ENCODE peak calls at places on chromosomes 7 and 10, in seven cellular contexts. R is transverse colon; T is fibroblast of lung; J is testis; E is tibial nerve; H is CD4-positive, CD25-positive, alpha-beta regulatory T cell; Y is esophagus squamous epithelium. Z is an unnamed sample. For H3K4me1, the result is how much of the 10 kb centered on the place peaks cover.

GRCh38 chr7:157849726-157850125 is 512.9 kb downstream of the DNAJB6 start:
- DNase-seq in T (no peak), R (no peak), J (no peak), H (no peak), E (no peak), Y (no peak), Z (no peak)

GRCh38 chr7:4225352-4225751 is 456.7 kb upstream of the FOXK1 start:
- DNase-seq in H (no peak), J (no peak), T (no peak), E (no peak), Y (no peak), R (no peak), Z (no peak)

GRCh38 chr7:50939026-50939425 is 156.3 kb upstream of the GRB10 start:
- DNase-seq in R (no peak), E (no peak), Y (no peak), H (no peak), T (peak), J (no peak), Z (no peak)

GRCh38 chr7:96837583-96837982 is 127.9 kb upstream of the SEM1 start:
- DNase-seq in T (no peak), R (no peak), H (peak), Y (no peak), E (no peak), J (no peak), Z (no peak)

GRCh38 chr7:66641526-66641871 is 12.8 kb downstream of the KCTD7 start:
- DNase-seq in Y (no peak), T (no peak), J (no peak), R (no peak), H (no peak), E (no peak), Z (no peak)

GRCh38 chr10:107277591-107277990 is 113.1 kb upstream of the SORCS1 start:
- DNase-seq in H (no peak), T (no peak), E (no peak), Y (no peak), R (no peak), J (no peak), Z (no peak)

GRCh38 chr10:114491419-114491818 is 87.1 kb upstream of the AFAP1L2 start:
- DNase-seq in H (no peak), T (peak), E (peak), R (no peak), J (no peak), Y (no peak), Z (no peak)

GRCh38 chr7:13551503-13551902 is 438.0 kb downstream of the ETV1 start:
- DNase-seq in E (no peak), J (no peak), H (no peak), T (peak), Y (no peak), R (no peak), Z (no peak)

GRCh38 chr7:84722734-84723133 is 464.1 kb downstream of the SEMA3D start:
- DNase-seq in Y (no peak), H (no peak), R (no peak), E (no peak), J (no peak), T (no peak), Z (no peak)

GRCh38 chr7:140333209-140333608 is 65.1 kb downstream of the SLC37A3 start:
- DNase-seq in J (no peak), Y (no peak), H (no peak), R (peak), E (no peak), T (no peak), Z (no peak)

GRCh38 chr10:121438320-121438719 is 159.9 kb downstream of the FGFR2 start:
- DNase-seq in H (no peak), E (no peak), R (no peak), J (no peak), Y (no peak), T (peak), Z (no peak)

GRCh38 chr7:25613912-25614311 is 385.6 kb upstream of the NPVF start:
- DNase-seq in Y (no peak), H (no peak), R (no peak), E (no peak), T (no peak), J (no peak), Z (no peak)

GRCh38 chr10:98404571-98405396 is 10.2 kb downstream of the PYROXD2 start:
- DNase-seq in R (no peak), H (no peak), T (peak), Y (no peak), J (no peak), E (no peak), Z (no peak)

GRCh38 chr10:33643042-33643441 is 308.6 kb upstream of the NRP1 start:
- DNase-seq in R (no peak), Y (no peak), J (no peak), E (no peak), T (peak), H (no peak), Z (no peak)

GRCh38 chr10:85679061-85679460 is 687.5 kb downstream of the GRID1 start:
- DNase-seq in E (no peak), H (no peak), T (no peak), R (no peak), J (no peak), Y (no peak), Z (no peak)

GRCh38 chr7:51316666-51317581 is at the start of gene COBL:
- DNase-seq in E (no peak), Y (no peak), R (peak), H (no peak), T (peak), J (peak), Z (no peak)

GRCh38 chr7:41107330-41107937 is 595.5 kb downstream of the INHBA start:
- DNase-seq in T (peak), J (no peak), R (no peak), H (no peak), E (no peak), Y (no peak), Z (no peak)

DNA sequence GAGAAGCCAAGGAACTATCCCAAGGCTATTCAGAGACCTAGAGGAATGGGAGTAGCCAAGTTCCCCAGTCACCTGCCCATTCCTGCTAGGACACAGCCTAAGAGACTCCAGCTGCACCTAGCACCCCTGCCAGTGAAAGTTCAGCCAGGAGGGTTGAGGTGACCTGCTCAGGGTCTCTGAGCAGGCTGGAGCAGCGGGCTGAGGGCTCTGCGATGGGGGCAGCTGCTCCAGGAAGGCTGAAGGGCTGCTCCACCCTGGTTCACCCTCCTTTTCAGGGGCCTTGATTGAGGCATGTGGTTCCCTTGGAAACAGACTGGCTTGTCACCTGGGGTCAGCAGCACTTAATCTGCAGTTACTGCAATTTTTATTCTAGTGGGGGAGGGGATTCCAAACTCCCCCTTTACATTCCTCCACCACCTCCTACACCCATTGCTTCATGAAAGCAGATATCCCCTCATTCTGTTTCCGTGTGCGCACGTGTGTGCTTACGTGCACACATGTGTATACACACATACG is 85.3 kb upstream of the UNC5B start:
- DNase-seq in R (no peak), J (no peak), H (no peak), Y (no peak), T (no peak), E (no peak), Z (no peak)
- H3K4me1 ChIP-seq in R (under half), J (under half), H (under half), Y (under half), T (under half), E (under half), Z (under half)

GRCh38 chr10:1058017-1058416 is 1.8 kb downstream of the WDR37 start:
- DNase-seq in H (no peak), R (no peak), E (no peak), Y (no peak), T (no peak), J (no peak), Z (peak)
- H3K4me3 ChIP-seq in H (peak), R (no peak), E (no peak), Y (no peak), T (peak), J (no peak), Z (no peak)

DNA sequence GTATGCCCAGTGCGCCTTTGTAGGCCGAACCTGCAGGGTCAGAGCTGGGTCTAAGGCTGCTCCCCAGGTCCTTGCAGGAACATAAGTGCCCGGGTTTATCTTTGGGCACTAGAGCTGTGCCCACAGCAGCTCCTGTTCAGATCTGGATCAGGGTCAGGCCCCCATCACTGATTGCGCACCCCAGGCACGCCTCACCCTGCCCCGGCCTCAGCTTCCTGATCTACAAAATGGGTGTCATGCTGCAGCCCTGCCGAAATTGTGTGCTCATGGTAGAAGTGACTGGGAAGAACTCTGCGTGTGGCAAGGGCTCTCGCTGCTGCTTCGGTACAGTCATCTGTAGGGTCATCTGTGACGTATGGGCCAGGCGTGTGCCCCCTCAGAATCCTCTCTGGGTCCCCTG is 100.7 kb downstream of the GRK5 start:
- DNase-seq in T (no peak), J (no peak), H (no peak), Y (no peak), E (no peak), R (no peak), Z (no peak)
- H3K4me1 ChIP-seq in T (under half), J (under half), H (half or more), Y (half or more), E (under half), R (under half), Z (under half)

DNA sequence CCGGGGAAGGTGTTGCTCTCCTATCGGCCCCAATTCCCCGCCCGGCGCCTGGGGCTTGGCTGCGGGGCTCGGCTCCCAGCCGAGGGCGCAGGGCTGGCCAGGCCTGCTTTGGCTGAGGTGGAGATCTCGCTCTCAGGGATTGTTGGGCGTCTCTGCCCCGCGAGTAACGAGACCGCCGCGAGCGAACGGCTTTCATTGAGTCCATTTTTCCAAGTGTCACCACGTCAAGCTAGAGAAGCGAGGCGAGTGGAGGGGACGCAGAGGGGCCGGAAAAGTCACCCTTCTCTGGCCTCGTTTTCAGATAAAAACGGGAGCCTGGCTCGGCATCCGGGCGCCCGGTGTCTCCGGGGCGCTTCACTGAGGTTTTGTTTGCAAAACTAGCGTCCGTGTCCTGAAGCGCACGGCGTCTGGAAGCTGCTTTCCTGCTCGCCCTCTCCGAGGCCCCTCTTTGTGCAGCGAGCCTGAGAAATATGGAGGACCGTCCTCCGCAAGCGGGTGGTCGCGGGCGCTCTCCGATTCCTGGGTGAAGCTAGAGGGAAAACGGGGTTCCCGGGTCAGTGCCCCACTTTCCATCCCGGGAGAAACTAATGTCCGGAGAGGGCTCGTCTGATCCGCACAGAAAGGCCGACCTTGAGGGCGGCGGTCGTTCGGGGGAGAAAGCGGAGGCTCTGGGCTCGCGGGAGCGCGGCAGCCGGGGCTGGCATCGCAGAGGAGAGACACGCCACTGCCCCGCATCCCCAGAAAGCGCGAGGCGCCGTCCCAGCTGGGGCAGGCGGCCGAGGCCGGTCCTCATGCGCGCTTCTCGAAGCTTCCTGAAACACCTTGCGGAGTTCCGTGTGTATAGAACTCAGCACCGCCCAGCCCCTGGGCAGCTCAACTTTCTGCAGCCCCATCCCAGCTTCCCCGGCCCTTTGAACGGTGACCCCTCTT is 3.5 kb upstream of the EN2 start:
- DNase-seq in J (no peak), R (no peak), T (no peak), H (no peak), Y (no peak), E (no peak), Z (no peak)
- H3K4me3 ChIP-seq in J (no peak), R (no peak), T (no peak), H (no peak), Y (no peak), E (no peak), Z (no peak)

Z was measured in adrenal gland.